ENCODE peak calls at places on chromosomes 2 and 18, in six cellular contexts. O is HCT116, R is HepG2, Y is K562, D is GM12878, B is SK-N-SH. C is an unnamed sample.

GRCh38 chr2:203619192-203619878 is 84.2 kb upstream of the RAPH1 start:
- DNase-seq in O (no peak), R (no peak), Y (no peak), D (no peak), B (no peak), C (no peak)

GRCh38 chr2:212979799-212980198 is 171.6 kb downstream of the IKZF2 start:
- DNase-seq in O (no peak), R (no peak), Y (no peak), D (no peak), B (peak), C (no peak)

GRCh38 chr2:69952336-69953115 is 8.9 kb downstream of the ASPRV1 start:
- DNase-seq in O (no peak), R (no peak), Y (no peak), D (no peak), B (no peak), C (no peak)

GRCh38 chr2:227325824-227326195 is 759 bp downstream of the MFF start:
- DNase-seq in O (no peak), R (peak), Y (peak), D (no peak), B (peak), C (peak)

GRCh38 chr2:35204881-35205280 is 1150.7 kb upstream of the CRIM1 start:
- DNase-seq in O (no peak), R (no peak), Y (no peak), D (no peak), B (no peak), C (no peak)

GRCh38 chr2:81093031-81093430 is 788.5 kb upstream of the LRRTM1 start:
- DNase-seq in O (no peak), R (no peak), Y (no peak), D (no peak), B (no peak), C (no peak)

GRCh38 chr18:70429847-70430500 is 141.1 kb downstream of the SOCS6 start:
- DNase-seq in O (no peak), R (no peak), Y (no peak), D (no peak), B (no peak), C (no peak)

GRCh38 chr2:138019289-138019688 is 55.0 kb downstream of the HNMT start:
- DNase-seq in O (no peak), R (no peak), Y (peak), D (no peak), B (no peak), C (no peak)

GRCh38 chr2:23624915-23625314 is 239.9 kb downstream of the KLHL29 start:
- DNase-seq in O (no peak), R (no peak), Y (no peak), D (no peak), B (no peak), C (no peak)

GRCh38 chr18:63258749-63259580 is 60.6 kb downstream of the BCL2 start:
- DNase-seq in O (no peak), R (no peak), Y (no peak), D (no peak), B (peak), C (no peak)

GRCh38 chr18:26864658-26865057 is 849 bp downstream of the AQP4 start:
- DNase-seq in O (no peak), R (no peak), Y (no peak), D (no peak), B (no peak), C (peak)

GRCh38 chr18:33201509-33201926 is 239.0 kb downstream of the CCDC178 start:
- DNase-seq in O (no peak), R (peak), Y (no peak), D (no peak), B (peak), C (peak)

GRCh38 chr18:58544616-58545337 is 84.1 kb downstream of the ALPK2 start:
- DNase-seq in O (no peak), R (no peak), Y (no peak), D (no peak), B (no peak), C (no peak)

GRCh38 chr2:121454549-121455090 is 76.1 kb upstream of the RNU4ATAC start:
- DNase-seq in O (no peak), R (no peak), Y (no peak), D (no peak), B (no peak), C (no peak)

GRCh38 chr2:190627881-190628412 is 20.9 kb upstream of the NAB1 start:
- DNase-seq in O (no peak), R (no peak), Y (no peak), D (no peak), B (peak), C (peak)

GRCh38 chr2:78029392-78029995 is 507.3 kb upstream of the LRRTM4 start:
- DNase-seq in O (no peak), R (no peak), Y (no peak), D (no peak), B (no peak), C (peak)

GRCh38 chr2:28713582-28714292 is 37.9 kb upstream of the PPP1CB start:
- DNase-seq in O (no peak), R (no peak), Y (no peak), D (no peak), B (no peak), C (no peak)

GRCh38 chr18:10081477-10081876 is 167.7 kb downstream of the VAPA start:
- DNase-seq in O (no peak), R (peak), Y (peak), D (no peak), B (no peak), C (no peak)

GRCh38 chr2:132871829-132872228 is 201.8 kb upstream of the LYPD1 start:
- DNase-seq in O (no peak), R (no peak), Y (no peak), D (no peak), B (peak), C (no peak)

GRCh38 chr2:20400306-20400705 is 46.6 kb upstream of the RHOB start:
- DNase-seq in O (no peak), R (no peak), Y (no peak), D (no peak), B (no peak), C (no peak)

GRCh38 chr2:172084484-172084733 is 898 bp upstream of the DLX1 start:
- DNase-seq in O (no peak), R (no peak), Y (no peak), D (no peak), B (no peak), C (no peak)

GRCh38 chr2:176178271-176178806 is 10.1 kb upstream of the HOXD1 start:
- DNase-seq in O (no peak), R (no peak), Y (no peak), D (no peak), B (no peak), C (peak)

GRCh38 chr2:73218298-73218697 is 4.3 kb downstream of the SMYD5 start:
- DNase-seq in O (no peak), R (no peak), Y (no peak), D (no peak), B (no peak), C (no peak)

GRCh38 chr2:152385718-152386117 is 50.7 kb downstream of the FMNL2 start:
- DNase-seq in O (no peak), R (no peak), Y (no peak), D (no peak), B (no peak), C (no peak)

GRCh38 chr2:20304411-20304810 is 46.2 kb downstream of the PUM2 start:
- DNase-seq in O (no peak), R (no peak), Y (no peak), D (no peak), B (no peak), C (no peak)

GRCh38 chr2:57434429-57434828 is 612.2 kb upstream of the VRK2 start:
- DNase-seq in O (no peak), R (no peak), Y (no peak), D (no peak), B (no peak), C (no peak)

GRCh38 chr18:59917422-59917821 is 17.6 kb downstream of the PMAIP1 start:
- DNase-seq in O (no peak), R (no peak), Y (peak), D (no peak), B (no peak), C (peak)

GRCh38 chr2:190404487-190404886 is 3.7 kb upstream of the MFSD6 start:
- DNase-seq in O (peak), R (no peak), Y (peak), D (no peak), B (no peak), C (no peak)

GRCh38 chr2:30217644-30218361 is 13.5 kb upstream of the LBH start:
- DNase-seq in O (peak), R (no peak), Y (no peak), D (peak), B (no peak), C (peak)

GRCh38 chr2:206477296-206477695 is 34.0 kb downstream of the ADAM23 start:
- DNase-seq in O (no peak), R (no peak), Y (no peak), D (no peak), B (no peak), C (no peak)

GRCh38 chr2:44351088-44351487 is 10.2 kb downstream of the PREPL start:
- DNase-seq in O (no peak), R (no peak), Y (no peak), D (no peak), B (no peak), C (peak)

GRCh38 chr2:74205586-74205985 is 7.2 kb downstream of the MTHFD2 start:
- DNase-seq in O (no peak), R (no peak), Y (no peak), D (no peak), B (no peak), C (no peak)

GRCh38 chr2:39571197-39571731 is 94.5 kb upstream of the TMEM178A start:
- DNase-seq in O (no peak), R (peak), Y (no peak), D (no peak), B (no peak), C (no peak)

GRCh38 chr18:49562481-49563129 is 748 bp downstream of the LIPG start:
- DNase-seq in O (no peak), R (no peak), Y (no peak), D (no peak), B (no peak), C (peak)

GRCh38 chr18:49563130-49563540 is 1.3 kb downstream of the LIPG start:
- DNase-seq in O (peak), R (no peak), Y (no peak), D (no peak), B (no peak), C (no peak)

GRCh38 chr18:49560277-49561126 is 1.4 kb upstream of the LIPG start:
- DNase-seq in O (no peak), R (no peak), Y (no peak), D (no peak), B (peak), C (peak)

GRCh38 chr18:49561127-49561376 is 805 bp upstream of the LIPG start:
- DNase-seq in O (no peak), R (no peak), Y (no peak), D (no peak), B (peak), C (no peak)

GRCh38 chr18:49561377-49562193 is at the start of gene LIPG:
- DNase-seq in O (peak), R (peak), Y (peak), D (no peak), B (peak), C (peak)
- TF ChIP-seq REST in O (no peak), R (no peak), Y (no peak), D (no peak), B (no peak), C (no peak)

GRCh38 chr2:8480936-8481335 is 200.9 kb upstream of the ID2 start:
- DNase-seq in O (no peak), R (no peak), Y (no peak), D (no peak), B (no peak), C (no peak)
- H2AFZ ChIP-seq in O (no peak), R (no peak), Y (no peak), D (no peak), B (no peak), C (no peak)

GRCh38 chr18:7303751-7304370 is 73.0 kb downstream of the LRRC30 start:
- DNase-seq in O (no peak), R (no peak), Y (no peak), D (no peak), B (no peak), C (no peak)

GRCh38 chr18:7305416-7305815 is 74.5 kb downstream of the LRRC30 start:
- DNase-seq in O (no peak), R (no peak), Y (no peak), D (no peak), B (no peak), C (no peak)

GRCh38 chr18:7307018-7307417 is 76.1 kb downstream of the LRRC30 start:
- DNase-seq in O (no peak), R (no peak), Y (no peak), D (no peak), B (no peak), C (no peak)

GRCh38 chr18:7300971-7301553 is 70.2 kb downstream of the LRRC30 start:
- DNase-seq in O (no peak), R (peak), Y (no peak), D (no peak), B (no peak), C (no peak)

DNA sequence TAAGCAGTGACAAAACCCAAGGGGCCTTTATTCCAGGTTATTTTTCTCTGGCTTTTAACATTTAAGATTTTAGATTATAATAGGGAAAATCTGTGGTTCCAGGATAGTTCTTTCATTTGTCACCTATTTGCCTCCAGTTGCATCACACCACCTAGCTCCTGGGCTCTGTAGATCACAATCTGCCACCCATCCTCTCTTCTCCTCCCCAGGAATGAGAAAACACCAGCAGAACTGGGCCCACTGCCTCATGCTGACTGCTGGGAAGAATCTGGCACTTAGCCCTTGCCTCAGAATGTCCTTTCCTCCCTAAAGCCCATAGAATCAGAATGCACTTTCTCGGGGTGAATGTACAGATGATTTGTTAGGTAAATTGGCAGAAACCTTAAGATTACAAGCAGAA is 72.4 kb downstream of the LRRC30 start:
- DNase-seq in O (no peak), R (no peak), Y (no peak), D (no peak), B (no peak), C (no peak)
- TF ChIP-seq REST in O (no peak), R (no peak), Y (no peak), D (no peak), B (no peak), C (no peak)

DNA sequence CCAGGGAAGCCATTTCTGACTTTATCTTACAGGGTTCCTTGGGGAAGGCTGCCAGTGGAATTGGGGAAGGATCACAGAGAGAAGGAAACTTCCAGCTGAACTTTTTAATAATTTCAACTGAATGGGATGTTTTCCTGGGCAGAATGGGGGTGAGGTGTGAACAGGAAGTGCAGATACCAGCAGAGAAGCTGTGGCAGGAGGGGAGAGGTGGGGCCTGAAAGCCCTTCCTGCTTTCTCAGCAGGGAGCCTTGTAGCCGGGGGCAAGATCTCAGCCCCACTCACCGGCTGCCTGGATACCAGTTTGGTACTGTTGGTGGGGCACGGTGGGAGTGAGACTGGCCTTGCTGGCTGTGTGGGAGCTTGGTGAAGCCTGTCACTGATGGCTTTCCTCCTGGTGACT is 170.5 kb downstream of the ZBTB7C start:
- DNase-seq in O (no peak), R (no peak), Y (no peak), D (no peak), B (no peak), C (no peak)
- H2AFZ ChIP-seq in O (no peak), R (no peak), Y (no peak), D (no peak), B (no peak), C (peak)

DNA sequence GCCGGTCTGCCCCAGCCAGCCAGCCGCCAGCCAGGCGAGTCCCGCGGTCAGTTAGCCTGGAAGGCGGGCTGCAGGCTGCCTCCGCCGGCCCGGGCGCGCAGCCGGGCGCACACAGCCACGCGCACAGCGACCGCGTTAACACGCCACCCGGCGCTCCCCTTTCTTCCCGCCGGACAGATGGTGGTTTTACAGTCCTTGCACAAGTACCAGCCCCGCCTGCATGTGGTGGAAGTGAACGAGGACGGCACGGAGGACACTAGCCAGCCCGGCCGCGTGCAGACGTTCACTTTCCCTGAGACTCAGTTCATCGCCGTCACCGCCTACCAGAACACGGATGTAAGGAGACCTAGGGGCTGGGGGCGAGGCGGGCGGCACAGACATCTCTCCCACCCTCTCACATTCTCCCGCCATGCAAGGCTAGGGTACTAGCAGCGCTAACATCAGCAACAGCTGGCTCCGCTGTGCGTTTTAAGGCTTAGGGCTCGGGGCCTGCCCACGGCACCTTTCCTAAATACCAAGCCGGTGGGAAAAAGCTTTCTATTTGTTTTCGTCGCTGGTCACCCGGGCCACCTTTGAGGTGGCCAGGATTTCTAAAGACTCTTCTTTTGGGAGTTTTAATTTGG is 2.7 kb downstream of the TBR1 start:
- DNase-seq in O (no peak), R (no peak), Y (peak), D (no peak), B (peak), C (peak)
- TF ChIP-seq REST in O (no peak), R (no peak), Y (no peak), D (no peak), B (no peak), C (no peak)

GRCh38 chr2:9952286-9952737 is 819 bp downstream of the GRHL1 start:
- DNase-seq in O (no peak), R (no peak), Y (no peak), D (no peak), B (no peak), C (peak)

GRCh38 chr2:9951272-9951521 is 296 bp upstream of the GRHL1 start:
- DNase-seq in O (no peak), R (no peak), Y (no peak), D (no peak), B (no peak), C (no peak)

GRCh38 chr2:9954136-9954535 is 2.6 kb downstream of the GRHL1 start:
- DNase-seq in O (no peak), R (no peak), Y (no peak), D (no peak), B (no peak), C (no peak)

GRCh38 chr2:9951522-9952285 is at the start of gene GRHL1:
- DNase-seq in O (peak), R (peak), Y (peak), D (peak), B (peak), C (peak)

GRCh38 chr2:9952856-9953503 is 1.5 kb downstream of the GRHL1 start:
- DNase-seq in O (no peak), R (no peak), Y (no peak), D (no peak), B (no peak), C (no peak)
- H2AFZ ChIP-seq in O (no peak), R (no peak), Y (peak), D (no peak), B (no peak), C (no peak)

DNA sequence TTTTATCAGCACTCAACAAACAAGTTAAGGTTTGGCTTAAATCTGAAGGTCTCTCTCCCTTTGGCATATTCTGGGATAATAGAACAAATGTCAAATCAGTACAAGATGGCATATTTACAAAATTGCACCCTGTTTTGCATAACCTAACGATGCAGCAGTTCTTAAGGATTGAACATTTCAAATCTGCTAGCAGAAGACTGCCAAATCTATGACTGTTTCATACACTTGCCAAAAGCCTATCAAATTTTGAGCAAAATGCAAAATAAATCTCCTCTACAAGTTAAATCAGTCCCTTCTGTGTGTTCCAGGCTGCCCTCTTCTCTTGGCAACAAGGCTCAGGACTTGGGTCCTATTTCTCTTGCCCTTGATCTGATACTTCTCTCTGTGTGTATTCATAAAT is 73.5 kb downstream of the DPP4 start:
- DNase-seq in O (no peak), R (no peak), Y (no peak), D (no peak), B (no peak), C (no peak)
- TF ChIP-seq REST in O (no peak), R (no peak), Y (no peak), D (no peak), B (no peak), C (no peak)